ENCODE peak calls at places on chromosomes 4 and X, in eight cellular contexts. One of them, this sample, is unnamed.

GRCh38 chrX:109967151-109967550 is 35.8 kb upstream of the TMEM164 start:
- DNase-seq in H9: no peak
- DNase-seq in A549: no peak
- DNase-seq in astrocyte: no peak
- DNase-seq in transverse colon: no peak
- DNase-seq in HCT116: no peak
- DNase-seq in GM23338: no peak
- DNase-seq in testis: no peak
- DNase-seq in this sample: no peak

GRCh38 chr4:40613456-40613855 is 16.2 kb downstream of the RBM47 start:
- DNase-seq in testis: no peak
- DNase-seq in HCT116: no peak
- DNase-seq in transverse colon: no peak
- DNase-seq in H9: no peak
- DNase-seq in A549: no peak
- DNase-seq in GM23338: no peak
- DNase-seq in astrocyte: peak
- DNase-seq in this sample: no peak

GRCh38 chrX:95058815-95059214 is 1384.8 kb downstream of the FAM133A start:
- DNase-seq in testis: no peak
- DNase-seq in H9: no peak
- DNase-seq in HCT116: no peak
- DNase-seq in A549: peak
- DNase-seq in transverse colon: no peak
- DNase-seq in GM23338: no peak
- DNase-seq in astrocyte: peak
- DNase-seq in this sample: no peak

GRCh38 chr4:21454196-21454595 is 494.4 kb downstream of the KCNIP4 start:
- DNase-seq in astrocyte: no peak
- DNase-seq in A549: no peak
- DNase-seq in HCT116: no peak
- DNase-seq in testis: no peak
- DNase-seq in GM23338: no peak
- DNase-seq in H9: no peak
- DNase-seq in transverse colon: no peak
- DNase-seq in this sample: no peak

GRCh38 chrX:12309733-12310054 is 171.4 kb downstream of the FRMPD4 start:
- DNase-seq in GM23338: peak
- DNase-seq in transverse colon: no peak
- DNase-seq in A549: peak
- DNase-seq in astrocyte: no peak
- DNase-seq in HCT116: no peak
- DNase-seq in testis: no peak
- DNase-seq in H9: peak
- DNase-seq in this sample: no peak

GRCh38 chr4:112411781-112412281 is 104.1 kb downstream of the NEUROG2 start:
- DNase-seq in HCT116: no peak
- DNase-seq in H9: peak
- DNase-seq in A549: no peak
- DNase-seq in transverse colon: no peak
- DNase-seq in astrocyte: no peak
- DNase-seq in GM23338: peak
- DNase-seq in testis: no peak
- DNase-seq in this sample: peak

GRCh38 chr4:149176019-149176418 is 639.6 kb downstream of the IQCM start:
- DNase-seq in HCT116: no peak
- DNase-seq in astrocyte: no peak
- DNase-seq in testis: no peak
- DNase-seq in A549: no peak
- DNase-seq in H9: peak
- DNase-seq in GM23338: peak
- DNase-seq in transverse colon: peak
- DNase-seq in this sample: no peak

GRCh38 chr4:185343726-185344581 is 51.8 kb downstream of the LRP2BP start:
- DNase-seq in GM23338: no peak
- DNase-seq in H9: no peak
- DNase-seq in testis: no peak
- DNase-seq in HCT116: no peak
- DNase-seq in astrocyte: peak
- DNase-seq in A549: no peak
- DNase-seq in transverse colon: peak
- DNase-seq in this sample: no peak

GRCh38 chr4:52968696-52969095 is 106.6 kb downstream of the RASL11B start:
- DNase-seq in GM23338: no peak
- DNase-seq in H9: no peak
- DNase-seq in HCT116: no peak
- DNase-seq in testis: no peak
- DNase-seq in A549: no peak
- DNase-seq in transverse colon: no peak
- DNase-seq in astrocyte: no peak
- DNase-seq in this sample: no peak

GRCh38 chrX:103175944-103176753 is 38.8 kb upstream of the BEX4 start:
- DNase-seq in testis: peak
- DNase-seq in transverse colon: peak
- DNase-seq in A549: peak
- DNase-seq in H9: peak
- DNase-seq in HCT116: no peak
- DNase-seq in GM23338: peak
- DNase-seq in astrocyte: peak
- DNase-seq in this sample: no peak

GRCh38 chrX:24963823-24964222 is 51.9 kb downstream of the ARX start:
- DNase-seq in astrocyte: peak
- DNase-seq in A549: no peak
- DNase-seq in GM23338: peak
- DNase-seq in HCT116: no peak
- DNase-seq in H9: no peak
- DNase-seq in transverse colon: no peak
- DNase-seq in testis: no peak
- DNase-seq in this sample: no peak

GRCh38 chrX:24965400-24965799 is 50.4 kb downstream of the ARX start:
- DNase-seq in A549: no peak
- DNase-seq in transverse colon: no peak
- DNase-seq in H9: no peak
- DNase-seq in HCT116: no peak
- DNase-seq in testis: no peak
- DNase-seq in astrocyte: no peak
- DNase-seq in GM23338: no peak
- DNase-seq in this sample: no peak

DNA sequence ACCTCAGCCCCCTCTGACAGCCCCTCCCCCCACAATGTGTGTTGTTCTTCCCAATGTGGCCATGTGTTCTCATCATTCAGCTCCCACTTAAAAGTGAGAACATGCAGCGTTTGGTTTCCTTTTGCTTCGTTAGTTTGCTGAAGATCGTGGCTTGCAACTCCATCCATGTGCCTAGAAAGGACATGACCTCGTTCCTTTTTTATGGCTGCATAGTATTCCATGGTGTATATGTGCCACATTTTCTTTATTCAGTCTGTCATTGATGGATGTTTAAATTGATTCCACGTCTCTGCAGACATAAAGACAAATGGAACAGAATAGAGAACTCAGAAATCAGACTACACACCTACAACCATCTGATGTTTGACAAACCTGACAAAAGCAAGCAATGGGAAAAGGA is 46.0 kb downstream of the ARX start:
- DNase-seq in A549: no peak
- DNase-seq in H9: no peak
- DNase-seq in testis: no peak
- DNase-seq in HCT116: no peak
- DNase-seq in transverse colon: no peak
- DNase-seq in GM23338: no peak
- DNase-seq in astrocyte: no peak
- DNase-seq in this sample: no peak
- TF ChIP-seq CTCF in A549: no peak
- TF ChIP-seq CTCF in H9: no peak
- TF ChIP-seq CTCF in testis: no peak
- TF ChIP-seq CTCF in HCT116: no peak
- TF ChIP-seq CTCF in transverse colon: no peak
- TF ChIP-seq CTCF in GM23338: no peak
- TF ChIP-seq CTCF in astrocyte: no peak
- TF ChIP-seq CTCF in this sample: no peak

GRCh38 chr4:168840386-168840763 is 169.7 kb downstream of the CBR4 start:
- DNase-seq in astrocyte: no peak
- DNase-seq in HCT116: no peak
- DNase-seq in GM23338: no peak
- DNase-seq in transverse colon: no peak
- DNase-seq in testis: no peak
- DNase-seq in A549: no peak
- DNase-seq in H9: no peak
- DNase-seq in this sample: no peak

GRCh38 chr4:168840988-168841681 is 168.9 kb downstream of the CBR4 start:
- DNase-seq in A549: no peak
- DNase-seq in HCT116: no peak
- DNase-seq in GM23338: peak
- DNase-seq in H9: peak
- DNase-seq in astrocyte: no peak
- DNase-seq in transverse colon: no peak
- DNase-seq in testis: peak
- DNase-seq in this sample: no peak

GRCh38 chr4:168841682-168842019 is 168.4 kb downstream of the CBR4 start:
- DNase-seq in astrocyte: no peak
- DNase-seq in testis: no peak
- DNase-seq in H9: no peak
- DNase-seq in GM23338: no peak
- DNase-seq in HCT116: no peak
- DNase-seq in transverse colon: no peak
- DNase-seq in A549: no peak
- DNase-seq in this sample: no peak

GRCh38 chr4:168843635-168844034 is 166.4 kb downstream of the CBR4 start:
- DNase-seq in H9: no peak
- DNase-seq in transverse colon: no peak
- DNase-seq in astrocyte: no peak
- DNase-seq in GM23338: no peak
- DNase-seq in A549: no peak
- DNase-seq in testis: no peak
- DNase-seq in HCT116: no peak
- DNase-seq in this sample: no peak

GRCh38 chr4:168842186-168842585 is 167.9 kb downstream of the CBR4 start:
- DNase-seq in H9: no peak
- DNase-seq in A549: no peak
- DNase-seq in HCT116: no peak
- DNase-seq in astrocyte: no peak
- DNase-seq in testis: no peak
- DNase-seq in GM23338: no peak
- DNase-seq in transverse colon: no peak
- DNase-seq in this sample: no peak
- H3K27ac ChIP-seq in H9: no peak
- H3K27ac ChIP-seq in A549: no peak
- H3K27ac ChIP-seq in HCT116: no peak
- H3K27ac ChIP-seq in astrocyte: peak
- H3K27ac ChIP-seq in testis: peak
- H3K27ac ChIP-seq in GM23338: peak
- H3K27ac ChIP-seq in transverse colon: peak
- H3K27ac ChIP-seq in this sample: no peak

DNA sequence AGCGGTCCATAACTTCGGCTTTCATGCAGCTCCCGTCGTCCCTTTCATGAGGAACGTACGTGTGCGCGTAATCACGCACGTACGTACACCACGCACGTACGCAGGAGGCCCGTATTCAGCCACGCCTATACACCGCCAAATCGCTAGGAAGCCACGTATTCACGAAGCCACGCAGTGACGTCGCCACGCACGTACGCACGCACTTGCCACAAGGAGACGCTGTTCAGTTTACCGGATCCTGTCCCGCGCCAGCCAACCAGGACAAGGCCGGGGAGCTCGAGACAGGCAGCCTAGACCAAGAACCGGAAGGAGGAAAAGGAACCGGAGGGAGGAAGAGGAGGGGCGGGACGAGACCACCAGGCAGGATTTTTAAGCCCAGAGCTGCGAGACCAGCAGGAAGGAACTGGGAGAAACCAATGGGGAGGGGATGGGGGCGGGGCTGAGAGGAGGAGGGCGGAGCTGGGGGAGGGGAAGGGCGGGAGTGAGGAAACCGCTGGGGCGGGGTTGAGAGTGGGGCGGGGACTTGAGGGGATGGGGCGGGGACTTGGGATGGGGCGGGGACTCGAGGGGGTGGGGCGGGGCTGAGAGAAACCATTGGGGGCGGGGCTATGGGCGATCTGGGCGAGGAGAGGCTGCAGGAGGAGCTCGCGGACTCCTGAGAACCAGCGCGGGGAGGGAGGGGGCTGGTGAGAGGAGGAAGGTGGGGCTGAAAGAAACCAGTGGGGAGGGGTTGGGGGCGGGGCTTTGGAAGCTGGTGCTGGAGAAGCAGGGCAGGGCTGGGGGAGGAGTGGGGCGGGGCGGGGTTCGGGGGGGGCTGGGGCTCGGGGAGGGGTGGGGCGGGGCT is at the start of gene EOLA2:
- DNase-seq in GM23338: peak
- DNase-seq in H9: peak
- DNase-seq in transverse colon: peak
- DNase-seq in astrocyte: peak
- DNase-seq in HCT116: peak
- DNase-seq in A549: peak
- DNase-seq in testis: peak
- DNase-seq in this sample: peak
- TF ChIP-seq CTCF in GM23338: peak
- TF ChIP-seq CTCF in H9: peak
- TF ChIP-seq CTCF in transverse colon: peak
- TF ChIP-seq CTCF in astrocyte: peak
- TF ChIP-seq CTCF in HCT116: peak
- TF ChIP-seq CTCF in A549: peak
- TF ChIP-seq CTCF in testis: peak
- TF ChIP-seq CTCF in this sample: peak

DNA sequence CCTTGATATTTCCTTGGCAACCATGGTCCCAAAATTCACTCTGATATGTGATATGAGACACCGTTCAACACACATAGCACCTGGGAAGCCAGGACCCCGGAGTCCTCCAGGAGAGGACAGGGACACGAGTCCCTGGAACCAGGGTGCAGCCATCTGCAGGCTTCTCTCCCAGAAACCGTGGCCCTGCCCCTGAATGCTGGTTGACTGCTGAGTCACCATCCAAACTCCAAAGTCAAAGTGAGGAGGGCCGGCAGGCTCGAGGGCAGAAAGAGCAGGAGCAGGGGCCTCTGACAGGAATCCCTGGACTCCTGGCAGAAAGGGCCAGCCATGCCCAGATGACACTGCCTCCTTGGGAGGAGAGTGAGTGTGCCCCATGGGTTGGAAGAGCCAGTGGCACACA is 6.9 kb upstream of the PNMA6A start:
- DNase-seq in GM23338: no peak
- DNase-seq in A549: no peak
- DNase-seq in testis: no peak
- DNase-seq in transverse colon: no peak
- DNase-seq in H9: no peak
- DNase-seq in HCT116: no peak
- DNase-seq in astrocyte: no peak
- DNase-seq in this sample: no peak
- H3K27ac ChIP-seq in GM23338: no peak
- H3K27ac ChIP-seq in A549: no peak
- H3K27ac ChIP-seq in testis: no peak
- H3K27ac ChIP-seq in transverse colon: no peak
- H3K27ac ChIP-seq in H9: no peak
- H3K27ac ChIP-seq in HCT116: no peak
- H3K27ac ChIP-seq in astrocyte: no peak
- H3K27ac ChIP-seq in this sample: no peak

This sample was measured in kidney.